ENCODE peak calls at places on chromosome 9, in nine cellular contexts. X is Calu3, H is omental fat pad, K is heart left ventricle, M is Peyer's patch, O is endodermal cell, B is fibroblast of pulmonary artery, F is H9, N is glutamatergic neuron. T is an unnamed sample.
A peak's percentile ranks its signal among the peaks of the same experiment; 100 is the strongest.

GRCh38 chr9:116276651-116277121 is 123.1 kb downstream of the PAPPA start:
- DNase-seq in X (no peak), H (no peak), K (no peak), M (no peak), O (peak; percentile 69), B (no peak), F (no peak), N (no peak), T (no peak)

GRCh38 chr9:81685763-81686613 is 3.4 kb downstream of the TLE1 start:
- DNase-seq in X (no peak), H (no peak), K (no peak), M (no peak), O (no peak), B (peak; percentile 57), F (no peak), N (no peak), T (no peak)

GRCh38 chr9:132584616-132585560 is 2.5 kb downstream of the BARHL1 start:
- DNase-seq in X (no peak), H (no peak), K (no peak), M (no peak), O (peak; percentile 65), B (peak; percentile 22), F (no peak), N (peak; percentile 18), T (no peak)

GRCh38 chr9:129323999-129324553 is 146.0 kb upstream of the IER5L start:
- DNase-seq in X (no peak), H (no peak), K (no peak), M (no peak), O (peak; percentile 39), B (no peak), F (no peak), N (no peak), T (no peak)

GRCh38 chr9:962023-962422 is 14.4 kb upstream of the DMRT3 start:
- DNase-seq in X (no peak), H (no peak), K (no peak), M (no peak), O (no peak), B (no peak), F (no peak), N (no peak), T (no peak)

GRCh38 chr9:136759001-136759400 is 958 bp upstream of the LCN8 start:
- DNase-seq in X (no peak), H (no peak), K (no peak), M (no peak), O (no peak), B (no peak), F (peak; percentile 19), N (no peak), T (no peak)

GRCh38 chr9:112361602-112362001 is 18.3 kb upstream of the HSDL2 start:
- DNase-seq in X (peak; percentile 12), H (no peak), K (no peak), M (no peak), O (no peak), B (peak; percentile 73), F (no peak), N (no peak), T (no peak)

GRCh38 chr9:79257215-79257614 is 314.6 kb upstream of the TLE4 start:
- DNase-seq in X (peak; percentile 1), H (no peak), K (no peak), M (no peak), O (peak; percentile 60), B (no peak), F (peak; percentile 34), N (peak; percentile 40), T (no peak)

GRCh38 chr9:90901933-90902332 is 100.3 kb downstream of the SYK start:
- DNase-seq in X (no peak), H (no peak), K (no peak), M (no peak), O (peak; percentile 5), B (no peak), F (no peak), N (no peak), T (no peak)

GRCh38 chr9:7536310-7536939 is 263.2 kb downstream of the DMAC1 start:
- DNase-seq in X (peak; percentile 38), H (no peak), K (no peak), M (no peak), O (peak; percentile 89), B (peak; percentile 73), F (peak; percentile 75), N (peak; percentile 45), T (peak; percentile 32)

GRCh38 chr9:108565651-108566378 is 290.0 kb downstream of the ACTL7B start:
- DNase-seq in X (peak; percentile 47), H (no peak), K (no peak), M (no peak), O (peak; percentile 78), B (peak; percentile 95), F (peak; percentile 49), N (peak; percentile 42), T (peak; percentile 60)
- TF ChIP-seq CTCF in X (no peak), H (no peak), K (peak; percentile 87), M (peak; percentile 65), O (peak; percentile 91), B (peak; percentile 93), F (peak; percentile 92), N (peak; percentile 77), T (peak; percentile 80)

GRCh38 chr9:135498381-135499126 is 1.9 kb upstream of the MRPS2 start:
- DNase-seq in X (no peak), H (no peak), K (peak; percentile 51), M (no peak), O (no peak), B (no peak), F (no peak), N (no peak), T (no peak)

GRCh38 chr9:135500071-135500524 is 384 bp upstream of the MRPS2 start:
- DNase-seq in X (no peak), H (no peak), K (no peak), M (no peak), O (no peak), B (peak; percentile 64), F (no peak), N (no peak), T (no peak)

GRCh38 chr9:135500525-135501260 is at the start of gene MRPS2:
- DNase-seq in X (peak; percentile 87), H (peak; percentile 47), K (peak; percentile 95), M (peak; percentile 80), O (peak; percentile 97), B (peak; percentile 88), F (peak; percentile 93), N (peak; percentile 98), T (peak; percentile 89)

GRCh38 chr9:135501261-135502167 is 1.0 kb downstream of the MRPS2 start:
- DNase-seq in X (no peak), H (no peak), K (peak; percentile 46), M (no peak), O (peak; percentile 82), B (no peak), F (peak; percentile 55), N (no peak), T (peak; percentile 59)

GRCh38 chr9:135499326-135500070 is 984 bp upstream of the MRPS2 start:
- DNase-seq in X (peak; percentile 84), H (peak; percentile 95), K (peak; percentile 98), M (peak; percentile 96), O (peak; percentile 96), B (peak; percentile 92), F (peak; percentile 85), N (peak; percentile 96), T (peak; percentile 96)
- TF ChIP-seq CTCF in X (no peak), H (no peak), K (no peak), M (no peak), O (no peak), B (no peak), F (no peak), N (no peak), T (no peak)

GRCh38 chr9:115132648-115133047 is 14.7 kb upstream of the TNC start:
- DNase-seq in X (no peak), H (no peak), K (peak; percentile 62), M (no peak), O (no peak), B (peak; percentile 64), F (no peak), N (peak; percentile 76), T (no peak)

GRCh38 chr9:115135786-115136185 is 17.8 kb upstream of the TNC start:
- DNase-seq in X (no peak), H (no peak), K (no peak), M (no peak), O (no peak), B (peak; percentile 90), F (no peak), N (no peak), T (no peak)

GRCh38 chr9:115133649-115134048 is 15.7 kb upstream of the TNC start:
- DNase-seq in X (no peak), H (no peak), K (no peak), M (no peak), O (no peak), B (peak; percentile 57), F (no peak), N (no peak), T (no peak)

GRCh38 chr9:115136379-115136778 is 18.4 kb upstream of the TNC start:
- DNase-seq in X (no peak), H (no peak), K (no peak), M (no peak), O (no peak), B (no peak), F (no peak), N (no peak), T (no peak)

GRCh38 chr9:115134941-115135340 is 17.0 kb upstream of the TNC start:
- DNase-seq in X (no peak), H (no peak), K (no peak), M (no peak), O (no peak), B (no peak), F (no peak), N (no peak), T (no peak)
- TF ChIP-seq CTCF in X (no peak), H (no peak), K (no peak), M (no peak), O (no peak), B (no peak), F (no peak), N (no peak), T (no peak)

GRCh38 chr9:12640866-12641636 is 52.1 kb upstream of the TYRP1 start:
- DNase-seq in X (no peak), H (no peak), K (no peak), M (no peak), O (no peak), B (no peak), F (no peak), N (no peak), T (no peak)
- TF ChIP-seq CTCF in X (no peak), H (no peak), K (no peak), M (no peak), O (peak; percentile 56), B (no peak), F (peak; percentile 20), N (peak; percentile 36), T (no peak)

T was measured in stomach.